ENCODE peak calls at places on chromosome 16, in four cellular contexts. Y, H, A and P are unnamed samples.

GRCh38 chr16:57533366-57533617 is 3.1 kb downstream of the CCDC102A start:
- DNase-seq in Y (no peak), H (no peak), A (peak), P (no peak)

GRCh38 chr16:57773019-57773418 is 29.3 kb downstream of the KIFC3 start:
- DNase-seq in Y (no peak), H (no peak), A (no peak), P (no peak)

GRCh38 chr16:4874686-4875085 is 27.4 kb downstream of the UBN1 start:
- DNase-seq in Y (no peak), H (no peak), A (no peak), P (no peak)

GRCh38 chr16:21276090-21276489 is 2.0 kb downstream of the CRYM start:
- DNase-seq in Y (no peak), H (no peak), A (no peak), P (no peak)

GRCh38 chr16:24543949-24544348 is 4.6 kb downstream of the RBBP6 start:
- DNase-seq in Y (no peak), H (no peak), A (no peak), P (no peak)

GRCh38 chr16:83374951-83375350 is 432.8 kb upstream of the HSBP1 start:
- DNase-seq in Y (no peak), H (no peak), A (no peak), P (no peak)

GRCh38 chr16:77063617-77064016 is 127.4 kb upstream of the MON1B start:
- DNase-seq in Y (no peak), H (no peak), A (no peak), P (no peak)

GRCh38 chr16:53166099-53166498 is 111.3 kb downstream of the CHD9 start:
- DNase-seq in Y (no peak), H (no peak), A (no peak), P (no peak)

GRCh38 chr16:16096161-16096857 is 127.0 kb downstream of the ABCC6 start:
- DNase-seq in Y (no peak), H (no peak), A (no peak), P (no peak)

GRCh38 chr16:70657956-70658355 is 11.6 kb downstream of the IL34 start:
- DNase-seq in Y (no peak), H (no peak), A (no peak), P (no peak)

GRCh38 chr16:46748775-46749705 is 896 bp upstream of the MYLK3 start:
- DNase-seq in Y (peak), H (no peak), A (no peak), P (no peak)

DNA sequence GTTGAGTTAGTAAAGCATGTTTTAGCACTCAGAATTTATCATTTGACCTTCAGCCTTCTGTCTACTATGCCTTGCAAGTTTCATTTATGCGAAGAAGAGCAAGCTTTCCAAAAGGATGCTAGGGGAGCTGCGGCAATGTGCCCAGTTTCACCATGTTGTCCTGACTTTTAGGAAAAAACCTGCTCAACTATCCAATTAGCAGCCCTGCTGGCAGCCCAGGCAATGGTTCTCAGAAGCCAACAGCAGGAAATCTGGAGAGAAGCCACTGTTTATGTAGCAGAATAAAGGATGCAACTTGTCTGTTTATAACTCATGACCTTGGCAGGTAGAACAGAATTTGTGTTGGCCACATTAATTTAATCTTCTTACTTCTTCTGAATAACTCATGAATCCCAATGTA is 230.8 kb downstream of the ABCC12 start:
- DNase-seq in Y (no peak), H (no peak), A (no peak), P (no peak)
- TF ChIP-seq CBFB in Y (no peak), H (no peak), A (no peak), P (no peak)

DNA sequence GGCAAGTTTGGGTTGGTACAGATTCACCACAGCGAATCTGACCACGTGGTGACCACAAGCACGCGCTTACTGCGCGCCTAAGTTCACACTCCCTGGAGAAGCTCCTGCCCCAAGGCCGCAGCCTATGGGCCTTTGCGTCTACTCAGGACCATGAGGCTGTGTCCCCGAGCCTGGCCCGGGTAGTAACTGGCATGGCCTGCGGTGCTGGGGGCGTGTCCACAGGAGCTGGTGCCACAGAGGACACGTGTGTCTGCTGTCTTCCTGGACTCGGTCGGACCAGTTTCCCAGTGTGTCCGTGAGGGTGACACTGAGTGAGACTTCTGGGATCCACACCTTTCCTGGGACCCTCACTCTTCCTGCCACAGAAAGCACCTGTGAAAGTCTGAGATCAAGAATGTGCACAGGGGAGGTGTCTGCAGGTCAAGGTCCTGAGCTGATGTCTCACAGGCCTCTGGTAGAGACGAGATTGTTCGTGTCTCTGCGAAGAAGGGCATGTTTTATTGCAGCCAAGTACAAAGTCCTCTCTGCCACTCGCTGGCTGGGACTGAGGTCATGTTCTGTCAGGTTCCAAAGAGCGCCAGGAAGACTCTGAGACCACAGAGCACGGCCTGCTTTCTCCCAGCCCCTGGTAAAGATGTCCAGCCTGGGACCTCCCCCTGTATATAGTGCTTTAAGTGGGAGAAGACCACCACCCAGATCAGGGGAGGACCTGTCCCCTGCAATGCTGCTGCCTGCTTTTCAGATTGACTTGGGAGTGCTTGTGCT is 25.2 kb upstream of the CAPN15 start:
- DNase-seq in Y (no peak), H (peak), A (no peak), P (no peak)
- TF ChIP-seq CBFB in Y (no peak), H (peak), A (no peak), P (no peak)

GRCh38 chr16:86211800-86212199 is 298.5 kb upstream of the FOXF1 start:
- DNase-seq in Y (no peak), H (no peak), A (no peak), P (peak)

GRCh38 chr16:86214326-86215232 is 295.7 kb upstream of the FOXF1 start:
- DNase-seq in Y (no peak), H (no peak), A (no peak), P (no peak)

GRCh38 chr16:86215233-86215978 is 294.9 kb upstream of the FOXF1 start:
- DNase-seq in Y (no peak), H (no peak), A (no peak), P (no peak)

GRCh38 chr16:86212706-86213426 is 297.5 kb upstream of the FOXF1 start:
- DNase-seq in Y (no peak), H (no peak), A (no peak), P (no peak)

DNA sequence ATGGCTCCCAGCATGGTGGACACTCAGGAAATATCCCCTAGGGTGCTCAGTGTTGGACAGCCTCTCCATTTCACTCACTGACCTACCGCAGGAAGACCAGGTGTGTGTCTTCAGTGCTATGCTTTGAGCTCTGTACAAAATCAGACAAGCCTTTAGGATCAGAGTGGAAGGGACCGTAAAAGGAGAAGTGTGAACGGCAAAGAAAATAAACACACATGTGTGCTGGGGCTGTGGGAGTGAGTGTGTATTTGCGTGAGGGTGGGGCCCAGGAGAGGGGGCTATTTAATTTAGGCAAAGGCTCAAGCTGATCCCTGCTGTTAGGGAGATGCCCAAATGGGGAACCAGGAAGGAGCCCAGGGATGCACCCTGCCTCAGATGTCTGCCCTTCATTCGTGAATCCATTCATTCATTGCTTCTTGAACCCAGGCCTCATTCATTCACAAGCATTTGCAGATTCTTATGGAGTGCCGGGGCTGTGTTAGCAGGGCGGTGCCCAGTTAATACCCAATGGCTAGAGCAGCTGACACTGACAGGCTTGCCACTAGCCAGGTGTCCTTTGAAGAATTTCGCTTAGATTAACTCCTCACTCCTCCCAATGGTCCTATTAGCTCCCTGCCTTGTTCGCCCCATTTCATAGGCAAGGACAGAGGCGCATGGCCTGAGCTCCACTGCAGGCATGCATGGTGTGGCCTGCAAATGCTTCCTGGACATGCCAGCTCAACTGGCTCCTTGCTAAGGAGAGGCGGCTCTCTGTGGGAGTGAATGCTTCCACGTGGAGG is 296.7 kb upstream of the FOXF1 start:
- DNase-seq in Y (no peak), H (no peak), A (no peak), P (no peak)
- TF ChIP-seq CBFB in Y (no peak), H (no peak), A (no peak), P (no peak)

DNA sequence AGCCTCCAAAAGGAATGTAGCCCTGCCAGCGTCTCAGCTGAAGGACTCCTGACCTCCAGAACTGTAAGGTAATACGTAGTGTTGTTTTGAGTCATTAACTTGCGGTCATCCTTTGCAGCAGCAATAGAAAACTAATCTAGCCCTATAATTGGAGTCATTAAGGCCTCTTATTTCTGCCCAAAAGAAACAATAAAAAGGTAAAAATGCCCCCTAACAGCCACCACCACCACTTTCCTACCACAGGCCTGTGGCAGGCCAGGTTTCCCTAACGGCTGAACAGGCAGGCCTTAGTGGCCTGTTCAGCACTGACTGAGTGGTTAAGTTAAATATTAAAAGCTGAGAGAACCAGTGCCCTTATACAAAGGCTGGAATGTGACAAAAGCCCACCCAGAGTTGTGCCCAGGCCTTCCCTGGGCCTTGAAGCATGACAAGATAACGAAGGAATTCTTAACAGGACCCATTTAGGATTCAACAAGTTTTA is 286.5 kb upstream of the ERCC4 start:
- DNase-seq in Y (peak), H (no peak), A (no peak), P (no peak)
- TF ChIP-seq CBFB in Y (no peak), H (no peak), A (no peak), P (no peak)